ENCODE peak calls at places on chromosomes 4 and X, in four cellular contexts. J, R, D and I are unnamed samples.

GRCh38 chr4:67580577-67580976 is 22.1 kb downstream of the STAP1 start:
- DNase-seq in J (no peak), R (no peak), D (no peak), I (no peak)

GRCh38 chr4:27123050-27123768 is 262.6 kb downstream of the STIM2 start:
- DNase-seq in J (no peak), R (peak), D (no peak), I (no peak)

GRCh38 chr4:174753031-174753430 is 76.0 kb downstream of the GLRA3 start:
- DNase-seq in J (no peak), R (no peak), D (no peak), I (no peak)

GRCh38 chrX:103382893-103383292 is 6.6 kb downstream of the BEX3 start:
- DNase-seq in J (no peak), R (no peak), D (no peak), I (no peak)

GRCh38 chr4:10192331-10192730 is 75.7 kb upstream of the WDR1 start:
- DNase-seq in J (no peak), R (no peak), D (no peak), I (no peak)

GRCh38 chrX:9708923-9709553 is 56.6 kb downstream of the GPR143 start:
- DNase-seq in J (peak), R (peak), D (peak), I (peak)

GRCh38 chr4:157043131-157043530 is 32.8 kb upstream of the GLRB start:
- DNase-seq in J (no peak), R (no peak), D (no peak), I (no peak)

GRCh38 chr4:72591547-72591946 is 22.5 kb upstream of the ADAMTS3 start:
- DNase-seq in J (no peak), R (no peak), D (no peak), I (no peak)

GRCh38 chr4:27016551-27016950 is 155.9 kb downstream of the STIM2 start:
- DNase-seq in J (no peak), R (no peak), D (no peak), I (no peak)

GRCh38 chr4:129336457-129336856 is 240.5 kb downstream of the C4orf33 start:
- DNase-seq in J (no peak), R (no peak), D (no peak), I (no peak)

GRCh38 chr4:52873191-52873590 is 11.1 kb downstream of the RASL11B start:
- DNase-seq in J (no peak), R (peak), D (no peak), I (no peak)

GRCh38 chr4:161546902-161547301 is 616.9 kb downstream of the FSTL5 start:
- DNase-seq in J (no peak), R (no peak), D (no peak), I (no peak)

GRCh38 chr4:20192754-20193521 is 58.8 kb upstream of the SLIT2 start:
- DNase-seq in J (no peak), R (no peak), D (no peak), I (no peak)

GRCh38 chr4:56123547-56123946 is 174.8 kb downstream of the CEP135 start:
- DNase-seq in J (no peak), R (no peak), D (no peak), I (no peak)

DNA sequence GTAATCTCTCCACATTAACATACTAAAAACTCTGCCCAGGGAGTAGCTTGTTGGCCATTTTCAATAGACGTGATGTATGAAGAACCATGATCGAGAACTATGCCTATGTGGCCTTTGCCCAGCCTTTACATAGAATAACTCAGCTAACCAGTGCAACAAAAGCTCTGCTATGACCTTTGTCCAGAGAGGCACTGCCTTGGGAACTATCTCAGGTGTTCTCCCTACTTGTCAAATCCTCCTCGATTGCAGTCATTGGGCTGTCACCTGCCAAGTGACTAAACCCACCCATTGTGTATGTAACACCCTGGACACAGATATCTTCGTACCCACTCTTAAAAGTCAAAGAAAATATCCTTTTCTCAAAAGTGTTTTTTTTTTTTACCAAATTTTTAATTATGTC is 610.3 kb upstream of the GALNTL6 start:
- DNase-seq in J (no peak), R (no peak), D (no peak), I (no peak)
- TF ChIP-seq POLR2A in J (no peak), R (no peak), D (no peak), I (no peak)

GRCh38 chrX:43269201-43269600 is 386.9 kb upstream of the MAOA start:
- DNase-seq in J (no peak), R (no peak), D (no peak), I (no peak)
- TF ChIP-seq POLR2A in J (no peak), R (no peak), D (no peak), I (no peak)

GRCh38 chr4:77193046-77193445 is 36.0 kb downstream of the CCNG2 start:
- DNase-seq in J (no peak), R (no peak), D (no peak), I (no peak)

GRCh38 chr4:77194989-77195388 is 38.0 kb downstream of the CCNG2 start:
- DNase-seq in J (no peak), R (no peak), D (no peak), I (no peak)

GRCh38 chr4:77194366-77194765 is 37.4 kb downstream of the CCNG2 start:
- DNase-seq in J (no peak), R (no peak), D (no peak), I (no peak)

GRCh38 chr4:77196866-77197265 is 39.9 kb downstream of the CCNG2 start:
- DNase-seq in J (no peak), R (no peak), D (no peak), I (no peak)

DNA sequence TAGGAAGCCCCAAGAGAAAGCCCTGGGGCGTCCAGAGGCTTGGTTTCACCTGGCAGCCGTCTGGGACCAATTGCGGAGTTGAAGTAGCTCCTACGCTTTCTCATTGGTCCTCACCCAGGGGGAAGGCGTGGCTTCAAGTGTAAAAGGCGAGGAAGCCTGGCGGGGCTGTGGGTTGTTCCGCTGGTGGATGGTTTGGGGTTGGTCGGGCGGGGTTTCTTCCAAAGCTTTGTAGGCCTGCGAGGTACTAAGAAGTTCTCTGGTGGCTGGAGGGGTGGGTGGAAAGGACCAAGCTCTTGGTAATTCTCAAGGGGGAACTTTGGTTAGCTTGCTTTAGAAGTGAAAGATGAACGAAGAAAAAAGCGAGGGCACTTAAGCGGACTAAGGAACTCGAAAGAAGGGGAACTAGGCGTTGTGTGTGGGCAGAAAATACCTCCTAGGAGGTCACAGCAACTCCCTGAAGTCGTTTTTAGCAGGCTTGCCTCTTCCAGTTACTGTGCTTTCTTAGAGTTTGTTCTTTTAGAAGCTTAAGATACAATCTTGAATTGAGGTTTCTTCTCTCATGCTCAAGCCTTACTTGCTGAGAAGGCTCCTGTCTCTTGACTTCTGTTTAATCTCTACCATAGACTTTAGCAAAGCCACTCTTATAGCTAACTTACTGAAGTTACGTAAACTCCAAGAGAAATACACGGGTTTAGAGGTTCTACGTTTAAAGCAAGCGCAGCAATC is 36.7 kb downstream of the CCNG2 start:
- DNase-seq in J (peak), R (no peak), D (no peak), I (peak)
- TF ChIP-seq POLR2A in J (no peak), R (no peak), D (no peak), I (no peak)

DNA sequence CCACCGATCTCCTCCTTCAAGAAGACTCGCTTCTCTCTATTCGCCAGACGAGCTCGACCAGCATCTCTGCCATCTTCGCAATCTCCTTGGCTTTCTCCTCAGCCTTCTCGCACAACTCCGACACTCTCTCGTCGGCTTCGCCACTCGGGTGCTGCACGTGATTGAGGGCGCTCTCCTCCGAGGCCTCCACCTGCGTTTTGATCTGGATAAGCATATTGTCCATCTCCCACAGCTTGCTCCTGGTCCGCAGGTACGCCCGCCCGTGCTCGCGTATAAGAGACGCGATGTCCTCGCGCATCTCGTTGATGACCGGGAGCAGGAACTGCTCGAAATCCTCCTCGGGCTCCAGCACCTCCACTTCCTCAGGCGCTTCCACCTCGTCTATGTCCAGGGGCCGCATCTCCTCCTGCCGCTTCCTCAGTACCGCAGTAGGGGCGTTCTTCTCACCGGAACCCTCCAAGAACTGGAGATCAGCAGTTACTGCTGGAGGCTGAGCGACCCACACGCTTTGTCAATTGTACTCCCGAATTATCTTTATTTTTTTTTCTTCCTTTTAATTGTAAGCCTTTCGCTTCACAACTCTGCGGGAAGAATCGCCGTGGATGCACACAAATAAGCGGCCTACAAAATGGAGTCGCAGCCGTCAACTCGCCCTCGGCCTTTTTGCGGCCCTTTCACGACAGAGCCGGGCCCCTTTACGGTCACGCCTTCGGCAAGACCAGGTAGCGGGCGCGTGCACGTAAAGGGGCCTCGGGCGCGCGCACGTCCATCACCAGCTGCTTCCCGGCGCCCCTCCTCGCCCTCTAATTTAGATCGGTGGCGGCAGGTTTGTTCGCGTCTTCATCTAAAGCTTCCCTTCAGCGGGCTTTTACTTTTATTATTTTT is at the start of gene MRFAP1L1:
- DNase-seq in J (peak), R (peak), D (peak), I (peak)
- TF ChIP-seq POLR2A in J (peak), R (peak), D (peak), I (peak)

GRCh38 chr4:180937083-180937482 is 1306.1 kb upstream of the TENM3 start:
- DNase-seq in J (no peak), R (no peak), D (no peak), I (no peak)
- TF ChIP-seq POLR2A in J (no peak), R (no peak), D (no peak), I (no peak)

GRCh38 chrX:70479197-70479969 is 34.7 kb downstream of the DLG3 start:
- DNase-seq in J (no peak), R (no peak), D (no peak), I (no peak)

GRCh38 chrX:70477734-70478075 is 33.1 kb downstream of the DLG3 start:
- DNase-seq in J (no peak), R (no peak), D (no peak), I (no peak)

GRCh38 chrX:70476934-70477733 is 32.5 kb downstream of the DLG3 start:
- DNase-seq in J (peak), R (peak), D (peak), I (no peak)

GRCh38 chrX:70478521-70478920 is 33.9 kb downstream of the DLG3 start:
- DNase-seq in J (no peak), R (no peak), D (no peak), I (no peak)

GRCh38 chrX:70476166-70476933 is 31.7 kb downstream of the DLG3 start:
- DNase-seq in J (no peak), R (no peak), D (no peak), I (no peak)
- TF ChIP-seq POLR2A in J (no peak), R (no peak), D (no peak), I (no peak)